ENCODE peak calls at places on chromosomes 5 and 9, in nine cellular contexts. I is activated naive CD4-positive, alpha-beta T cell; V is stimulated activated CD8-positive, alpha-beta memory T cell treated with anti-CD3 and anti-CD28 coated beads, Interleukin-4, amount 100 ng/mL, for 4 hours; D is uterus; F is stimulated activated CD4-positive, alpha-beta T cell treated with anti-CD3 and anti-CD28 coated beads, TNF-alpha, amount 100 ng/mL, for 24 hours; Z is frontal cortex; P is 8988T; C is NCI-H1105 treated with DMSO at 0.1 percent for 48 hours; G is fibroblast of lung. O is an unnamed sample.

GRCh38 chr5:78503958-78504357 is 143.5 kb downstream of the SCAMP1 start:
- DNase-seq in P (no peak), F (no peak), D (no peak), Z (no peak), I (no peak), G (no peak), V (no peak), C (no peak), O (no peak)

GRCh38 chr9:97411789-97412627 is at the start of gene TDRD7:
- DNase-seq in I (peak), D (peak), F (peak), Z (peak), P (peak), C (peak), V (peak), G (peak), O (peak)

GRCh38 chr5:173396311-173396993 is 68.2 kb upstream of the STC2 start:
- DNase-seq in G (no peak), I (no peak), P (peak), Z (no peak), D (no peak), F (no peak), C (no peak), V (no peak), O (no peak)

GRCh38 chr9:98121096-98121495 is 2.1 kb upstream of the TRIM14 start:
- DNase-seq in V (no peak), D (peak), G (no peak), I (no peak), Z (no peak), C (no peak), F (no peak), P (no peak), O (no peak)

GRCh38 chr5:68849103-68849502 is 244.7 kb upstream of the SLC30A5 start:
- DNase-seq in Z (no peak), I (no peak), G (no peak), F (no peak), C (no peak), D (no peak), P (no peak), V (no peak), O (no peak)

GRCh38 chr5:55665065-55665464 is 47.1 kb downstream of the SLC38A9 start:
- DNase-seq in P (no peak), F (no peak), G (no peak), Z (no peak), D (no peak), I (no peak), C (no peak), V (no peak), O (no peak)

GRCh38 chr9:136645903-136646754 is 16.6 kb upstream of the EGFL7 start:
- DNase-seq in C (no peak), I (no peak), V (no peak), D (peak), F (no peak), Z (no peak), G (no peak), P (no peak), O (no peak)

GRCh38 chr5:102801375-102801774 is 46.3 kb downstream of the PAM start:
- DNase-seq in G (no peak), I (no peak), V (no peak), C (no peak), F (no peak), P (no peak), D (no peak), Z (no peak), O (no peak)

GRCh38 chr9:137478613-137479314 is 19.6 kb upstream of the NSMF start:
- DNase-seq in V (no peak), D (no peak), P (no peak), Z (no peak), I (no peak), G (no peak), C (no peak), F (no peak), O (no peak)

GRCh38 chr5:161442471-161442870 is 104.1 kb downstream of the GABRB2 start:
- DNase-seq in V (no peak), C (no peak), F (no peak), Z (no peak), I (no peak), G (no peak), P (no peak), D (no peak), O (no peak)

GRCh38 chr9:96852676-96853075 is 1.6 kb downstream of the ZNF782 start:
- DNase-seq in D (no peak), Z (no peak), P (no peak), I (no peak), V (no peak), C (no peak), F (no peak), G (no peak), O (no peak)

GRCh38 chr5:128083811-128084227 is 253 bp downstream of the SLC12A2 start:
- DNase-seq in C (no peak), Z (no peak), P (peak), V (no peak), I (peak), F (no peak), D (no peak), G (peak), O (no peak)

GRCh38 chr5:154712518-154713437 is 42.4 kb upstream of the LARP1 start:
- DNase-seq in P (no peak), F (no peak), C (peak), G (no peak), I (no peak), D (no peak), Z (no peak), V (no peak), O (no peak)

GRCh38 chr9:117405950-117406705 is 8.7 kb downstream of the ASTN2 start:
- DNase-seq in D (no peak), V (no peak), F (no peak), P (no peak), G (no peak), I (no peak), C (no peak), Z (no peak), O (no peak)

O was measured in HuH-7.5.